ENCODE peak calls at places on chromosome 13, in six cellular contexts. U, F, M, S, Q and R are unnamed samples.

GRCh38 chr13:48478401-48478800 is 54.5 kb downstream of the RCBTB2 start:
- DNase-seq in U (no peak), F (no peak), M (no peak), S (no peak), Q (no peak), R (no peak)

GRCh38 chr13:48892311-48892710 is 83.4 kb upstream of the FNDC3A start:
- DNase-seq in U (no peak), F (no peak), M (peak), S (peak), Q (no peak), R (no peak)

GRCh38 chr13:45362939-45363338 is 22.0 kb upstream of the TPT1 start:
- DNase-seq in U (peak), F (peak), M (no peak), S (no peak), Q (no peak), R (no peak)

GRCh38 chr13:104181526-104182231 is 1115.5 kb upstream of the SLC10A2 start:
- DNase-seq in U (no peak), F (no peak), M (no peak), S (no peak), Q (no peak), R (no peak)

GRCh38 chr13:74910399-74910798 is 571.6 kb downstream of the TBC1D4 start:
- DNase-seq in U (no peak), F (no peak), M (no peak), S (no peak), Q (no peak), R (no peak)

GRCh38 chr13:45474584-45475454 is 10.1 kb downstream of the COG3 start:
- DNase-seq in U (no peak), F (no peak), M (no peak), S (no peak), Q (no peak), R (no peak)

GRCh38 chr13:112245179-112245724 is 130.9 kb upstream of the SPACA7 start:
- DNase-seq in U (no peak), F (no peak), M (no peak), S (no peak), Q (no peak), R (no peak)

GRCh38 chr13:80157261-80157942 is 183.5 kb downstream of the SPRY2 start:
- DNase-seq in U (no peak), F (no peak), M (no peak), S (no peak), Q (no peak), R (no peak)

GRCh38 chr13:31756346-31756745 is 17.0 kb downstream of the RXFP2 start:
- DNase-seq in U (no peak), F (no peak), M (no peak), S (peak), Q (no peak), R (no peak)

GRCh38 chr13:30971575-30971974 is 39.1 kb downstream of the TEX26 start:
- DNase-seq in U (no peak), F (no peak), M (no peak), S (no peak), Q (no peak), R (no peak)

GRCh38 chr13:48403151-48403631 is 9.7 kb downstream of the LPAR6 start:
- DNase-seq in U (no peak), F (no peak), M (no peak), S (no peak), Q (no peak), R (no peak)

GRCh38 chr13:102141625-102142472 is 260.0 kb downstream of the FGF14 start:
- DNase-seq in U (peak), F (peak), M (no peak), S (peak), Q (no peak), R (peak)

GRCh38 chr13:36904219-36904618 is 15.8 kb downstream of the SMAD9 start:
- DNase-seq in U (no peak), F (no peak), M (no peak), S (no peak), Q (no peak), R (no peak)

GRCh38 chr13:47408546-47409319 is 511.9 kb upstream of the HTR2A start:
- DNase-seq in U (no peak), F (no peak), M (no peak), S (peak), Q (no peak), R (no peak)

GRCh38 chr13:47588676-47589075 is 412.4 kb downstream of the SUCLA2 start:
- DNase-seq in U (no peak), F (no peak), M (no peak), S (no peak), Q (no peak), R (no peak)

GRCh38 chr13:52010890-52011689 is at the start of gene ATP7B:
- DNase-seq in U (peak), F (peak), M (no peak), S (no peak), Q (peak), R (peak)

GRCh38 chr13:75359266-75359665 is 122.7 kb downstream of the TBC1D4 start:
- DNase-seq in U (no peak), F (peak), M (peak), S (peak), Q (no peak), R (no peak)

GRCh38 chr13:93535256-93535655 is 308.6 kb downstream of the GPC6 start:
- DNase-seq in U (no peak), F (no peak), M (no peak), S (no peak), Q (no peak), R (no peak)

GRCh38 chr13:62371737-62372136 is 956.1 kb upstream of the PCDH20 start:
- DNase-seq in U (no peak), F (no peak), M (no peak), S (no peak), Q (no peak), R (no peak)

GRCh38 chr13:77028202-77028601 is 1.2 kb upstream of the FBXL3 start:
- DNase-seq in U (no peak), F (no peak), M (no peak), S (no peak), Q (no peak), R (no peak)

GRCh38 chr13:32047088-32047487 is 15.5 kb downstream of the FRY start:
- DNase-seq in U (no peak), F (no peak), M (no peak), S (no peak), Q (no peak), R (no peak)

GRCh38 chr13:29999492-30000372 is 149.3 kb upstream of the UBL3 start:
- DNase-seq in U (no peak), F (no peak), M (no peak), S (no peak), Q (no peak), R (no peak)

GRCh38 chr13:97279913-97280312 is 57.8 kb downstream of the MBNL2 start:
- DNase-seq in U (no peak), F (no peak), M (no peak), S (peak), Q (no peak), R (no peak)

GRCh38 chr13:32323912-32324311 is 8.6 kb downstream of the BRCA2 start:
- DNase-seq in U (no peak), F (no peak), M (no peak), S (peak), Q (no peak), R (no peak)

GRCh38 chr13:102847272-102848234 is 1.7 kb downstream of the ERCC5 start:
- DNase-seq in U (peak), F (peak), M (peak), S (peak), Q (peak), R (peak)

GRCh38 chr13:66585669-66586203 is 644.4 kb downstream of the PCDH9 start:
- DNase-seq in U (no peak), F (no peak), M (no peak), S (no peak), Q (no peak), R (no peak)

GRCh38 chr13:111961793-111962192 is 105.2 kb upstream of the SOX1 start:
- DNase-seq in U (no peak), F (no peak), M (no peak), S (no peak), Q (no peak), R (no peak)

GRCh38 chr13:39910041-39910440 is 254.6 kb downstream of the COG6 start:
- DNase-seq in U (peak), F (no peak), M (no peak), S (no peak), Q (no peak), R (no peak)

GRCh38 chr13:21530656-21531055 is 71.6 kb upstream of the ZDHHC20 start:
- DNase-seq in U (no peak), F (no peak), M (no peak), S (no peak), Q (peak), R (no peak)

GRCh38 chr13:31431722-31432137 is 232.0 kb downstream of the B3GLCT start:
- DNase-seq in U (peak), F (peak), M (peak), S (peak), Q (peak), R (peak)

GRCh38 chr13:21539687-21540086 is 64.3 kb downstream of the MICU2 start:
- DNase-seq in U (no peak), F (no peak), M (no peak), S (peak), Q (no peak), R (no peak)

GRCh38 chr13:87570669-87571068 is 100.5 kb upstream of the SLITRK5 start:
- DNase-seq in U (no peak), F (no peak), M (no peak), S (no peak), Q (no peak), R (no peak)

GRCh38 chr13:80337706-80338105 is 3.2 kb downstream of the SPRY2 start:
- DNase-seq in U (no peak), F (no peak), M (no peak), S (no peak), Q (no peak), R (no peak)

GRCh38 chr13:48235100-48235813 is 2.3 kb downstream of the ITM2B start:
- DNase-seq in U (peak), F (peak), M (no peak), S (peak), Q (peak), R (no peak)

GRCh38 chr13:39282400-39282972 is 244.2 kb downstream of the NHLRC3 start:
- DNase-seq in U (no peak), F (no peak), M (no peak), S (no peak), Q (no peak), R (no peak)

GRCh38 chr13:87810391-87810801 is 139.2 kb downstream of the SLITRK5 start:
- DNase-seq in U (peak), F (peak), M (no peak), S (peak), Q (no peak), R (no peak)

DNA sequence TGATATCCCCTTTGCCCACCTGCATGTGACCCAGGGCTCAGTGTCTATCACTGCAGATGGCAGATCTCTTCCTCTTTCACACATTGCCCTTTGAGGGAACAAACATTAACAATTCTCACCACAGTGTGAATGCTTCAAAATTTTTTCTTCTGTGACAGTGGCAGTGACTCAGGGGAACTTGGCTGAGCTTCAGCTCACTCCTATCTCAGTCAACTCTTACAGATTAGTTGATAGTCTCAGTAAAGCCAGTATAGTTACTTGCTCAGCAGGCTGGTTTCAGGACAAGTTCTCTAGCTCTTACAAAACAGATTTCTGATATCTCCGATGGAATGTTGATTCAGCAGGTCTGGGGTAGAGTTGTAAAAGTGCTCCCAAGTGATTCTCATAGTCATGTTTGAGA is 166.9 kb downstream of the DLEU7 start:
- DNase-seq in U (peak), F (no peak), M (no peak), S (peak), Q (no peak), R (no peak)
- TF ChIP-seq EZH2phosphoT487 in U (no peak), F (no peak), M (no peak), S (no peak), Q (no peak), R (no peak)

DNA sequence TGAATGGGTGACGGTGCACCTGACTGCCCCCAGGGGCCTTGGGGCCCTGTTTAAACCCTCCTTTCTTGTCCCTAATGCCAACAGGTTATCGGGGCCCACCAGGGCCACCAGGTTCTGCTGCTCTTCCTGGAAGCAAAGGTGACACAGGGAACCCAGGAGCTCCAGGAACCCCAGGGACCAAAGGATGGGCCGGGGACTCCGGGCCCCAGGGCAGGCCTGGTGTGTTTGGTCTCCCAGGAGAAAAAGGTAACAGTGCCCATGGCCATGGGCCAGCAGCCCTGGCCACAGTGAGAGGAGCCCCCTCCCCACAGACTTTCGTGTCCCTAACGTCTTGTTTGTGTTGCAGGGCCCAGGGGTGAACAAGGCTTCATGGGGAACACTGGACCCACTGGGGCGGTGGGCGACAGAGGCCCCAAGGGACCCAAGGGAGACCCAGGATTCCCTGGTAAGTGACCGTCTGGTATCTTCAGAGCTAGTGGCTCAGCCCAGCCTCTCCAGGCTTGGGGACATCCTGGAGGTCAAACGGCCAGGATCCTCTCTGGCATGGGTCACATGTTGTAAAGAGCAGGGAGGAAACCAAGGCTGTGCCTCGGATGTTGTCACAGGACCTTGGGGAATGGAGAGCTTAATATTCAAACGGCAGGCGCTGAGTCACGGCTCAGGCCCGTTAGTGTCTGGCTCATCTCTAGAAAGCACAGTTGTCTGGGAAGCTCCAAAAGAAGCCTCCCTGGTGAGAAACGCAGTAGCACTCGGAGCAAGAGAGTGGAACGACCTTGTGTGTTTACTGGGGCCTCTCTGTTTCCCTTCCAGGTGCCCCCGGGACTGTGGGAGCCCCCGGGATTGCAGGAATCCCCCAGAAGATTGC is 58.3 kb downstream of the RAB20 start:
- DNase-seq in U (no peak), F (no peak), M (no peak), S (no peak), Q (no peak), R (no peak)
- TF ChIP-seq EZH2phosphoT487 in U (no peak), F (no peak), M (no peak), S (no peak), Q (no peak), R (no peak)

DNA sequence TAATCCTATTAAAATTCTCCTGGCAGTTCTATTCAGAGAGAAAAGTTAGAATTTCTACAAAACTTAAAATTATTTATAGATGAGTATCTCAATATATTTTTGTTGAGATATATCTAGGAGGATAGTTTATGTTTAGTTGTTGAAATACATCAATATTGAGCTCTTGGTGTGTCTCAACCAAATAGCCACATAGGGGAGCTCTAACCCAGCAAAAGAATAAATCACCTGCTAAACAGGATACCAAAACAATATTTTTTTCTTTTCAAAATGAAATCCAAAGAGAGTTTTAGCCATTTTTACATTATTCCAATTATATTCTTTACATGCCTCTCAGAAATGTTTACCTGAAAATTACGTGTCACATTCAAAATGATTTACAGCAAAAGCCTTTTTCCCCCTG is 954.7 kb downstream of the SLITRK6 start:
- DNase-seq in U (peak), F (peak), M (peak), S (peak), Q (peak), R (no peak)
- TF ChIP-seq EZH2phosphoT487 in U (no peak), F (no peak), M (no peak), S (no peak), Q (no peak), R (no peak)

GRCh38 chr13:99691552-99691951 is 190.3 kb downstream of the TM9SF2 start:
- DNase-seq in U (no peak), F (no peak), M (no peak), S (no peak), Q (no peak), R (no peak)
- TF ChIP-seq EZH2phosphoT487 in U (no peak), F (no peak), M (no peak), S (no peak), Q (no peak), R (no peak)

GRCh38 chr13:43587376-43587775 is 199.4 kb downstream of the ENOX1 start:
- DNase-seq in U (no peak), F (no peak), M (no peak), S (no peak), Q (no peak), R (no peak)
- TF ChIP-seq EZH2phosphoT487 in U (no peak), F (no peak), M (no peak), S (no peak), Q (no peak), R (no peak)

GRCh38 chr13:94641432-94641941 is 39.8 kb downstream of the GPR180 start:
- DNase-seq in U (no peak), F (no peak), M (no peak), S (peak), Q (peak), R (no peak)
- TF ChIP-seq EZH2phosphoT487 in U (no peak), F (no peak), M (no peak), S (no peak), Q (no peak), R (no peak)

DNA sequence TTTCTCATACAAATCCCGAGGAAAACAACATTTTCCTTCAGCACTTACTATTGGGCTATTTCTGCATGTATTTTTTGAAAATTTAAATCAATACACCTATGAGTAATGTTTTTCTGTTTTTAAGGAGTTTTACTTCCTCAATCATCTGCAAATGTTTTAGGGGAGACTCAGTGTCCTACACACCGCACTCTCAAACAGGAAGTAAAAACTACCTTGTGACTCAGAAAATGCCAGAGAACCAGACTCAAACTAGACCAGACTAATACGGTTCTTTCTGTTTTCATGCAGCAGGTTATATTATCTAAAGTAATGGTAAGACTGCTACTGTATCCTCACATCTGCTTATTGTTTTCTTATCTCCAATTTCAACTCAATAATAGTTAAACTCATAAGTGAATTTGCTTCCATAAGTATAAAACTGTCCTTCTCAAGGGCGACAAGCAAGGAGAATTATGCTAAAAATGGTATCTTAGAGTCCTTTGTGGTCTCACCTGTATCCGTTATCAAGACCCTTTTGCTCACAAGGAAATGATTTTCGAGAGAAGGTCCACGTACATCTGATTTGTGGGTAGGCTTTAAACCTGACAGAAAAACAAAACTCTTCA is 52.5 kb downstream of the FLT3 start:
- DNase-seq in U (peak), F (no peak), M (peak), S (peak), Q (no peak), R (peak)
- TF ChIP-seq EZH2phosphoT487 in U (no peak), F (no peak), M (no peak), S (no peak), Q (no peak), R (no peak)

GRCh38 chr13:113545931-113546516 is 38.5 kb upstream of the TFDP1 start:
- DNase-seq in U (no peak), F (no peak), M (no peak), S (no peak), Q (peak), R (no peak)

GRCh38 chr13:113545455-113545930 is 39.1 kb upstream of the TFDP1 start:
- DNase-seq in U (no peak), F (no peak), M (no peak), S (no peak), Q (peak), R (no peak)

GRCh38 chr13:113544896-113545295 is 39.7 kb upstream of the TFDP1 start:
- DNase-seq in U (no peak), F (no peak), M (no peak), S (no peak), Q (no peak), R (no peak)

GRCh38 chr13:113542751-113543424 is 41.7 kb upstream of the TFDP1 start:
- DNase-seq in U (no peak), F (peak), M (no peak), S (no peak), Q (no peak), R (no peak)

DNA sequence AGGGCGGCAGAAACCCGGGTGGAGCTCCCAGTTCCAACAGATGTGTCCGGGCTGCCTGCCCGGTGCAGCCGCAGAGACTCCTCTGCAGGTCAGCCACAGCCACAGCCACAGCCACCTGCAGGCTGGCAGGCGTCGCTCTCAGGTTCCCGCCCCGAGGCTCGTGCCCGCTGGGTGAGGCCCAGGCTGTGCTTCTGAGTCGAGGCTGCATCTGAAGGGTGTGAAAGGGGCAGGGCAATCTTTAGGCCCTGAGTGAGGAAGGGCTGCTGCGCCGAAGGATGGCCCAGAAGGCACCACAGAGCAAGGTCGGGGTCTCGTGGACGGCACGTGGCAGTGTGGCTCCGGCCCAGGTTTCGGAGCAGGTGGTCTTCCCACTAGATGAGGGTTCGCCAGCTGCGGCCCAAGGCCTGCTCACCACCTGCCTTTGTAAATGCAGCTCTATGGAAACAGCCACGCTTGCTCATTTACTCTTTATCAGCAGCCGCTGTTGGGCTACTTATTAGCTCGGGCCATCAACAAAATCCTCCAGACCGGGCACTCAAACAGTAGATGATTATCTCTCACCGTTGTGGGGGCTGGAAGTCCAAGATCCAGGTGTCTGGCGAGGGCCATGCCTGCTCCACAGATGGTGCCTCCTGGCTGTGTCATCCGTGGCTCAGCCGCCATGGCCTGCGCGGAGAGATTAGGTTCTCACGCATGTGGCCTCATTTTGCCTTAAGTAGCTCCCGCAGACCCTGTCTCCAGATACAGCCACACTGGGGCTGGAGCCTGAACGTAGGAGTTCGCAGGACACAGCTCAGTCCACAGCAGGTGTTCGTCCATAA is 40.3 kb upstream of the TFDP1 start:
- DNase-seq in U (no peak), F (no peak), M (no peak), S (no peak), Q (peak), R (no peak)
- TF ChIP-seq EZH2phosphoT487 in U (no peak), F (no peak), M (no peak), S (no peak), Q (no peak), R (no peak)